ENCODE peak calls at places on chromosomes 1 and 21, in five cellular contexts. M is endothelial cell of umbilical vein, H is HL-60, X is kidney, Z is pancreas. D is an unnamed sample.

GRCh38 chr1:52365091-52365745 is 787 bp downstream of the CC2D1B start:
- DNase-seq in M (peak; percentile 69), H (no peak), X (peak; percentile 85), Z (no peak), D (peak; percentile 60)

GRCh38 chr1:53334781-53335180 is 6.9 kb upstream of the LRP8 start:
- DNase-seq in M (no peak), H (no peak), X (no peak), Z (no peak), D (no peak)

GRCh38 chr1:82838066-82838465 is 1037.3 kb downstream of the ADGRL2 start:
- DNase-seq in M (peak; percentile 63), H (no peak), X (no peak), Z (no peak), D (peak; percentile 29)

GRCh38 chr1:23198373-23198772 is 18.9 kb downstream of the HTR1D start:
- DNase-seq in M (peak; percentile 73), H (no peak), X (no peak), Z (no peak), D (peak; percentile 92)

GRCh38 chr1:193712356-193712755 is 525.9 kb upstream of the B3GALT2 start:
- DNase-seq in M (no peak), H (no peak), X (no peak), Z (no peak), D (no peak)

GRCh38 chr1:39657923-39658485 is 13.9 kb downstream of the NT5C1A start:
- DNase-seq in M (peak; percentile 37), H (peak; percentile 60), X (peak; percentile 81), Z (peak; percentile 90), D (peak; percentile 81)

GRCh38 chr1:101257500-101258325 is 20.9 kb downstream of the S1PR1 start:
- DNase-seq in M (no peak), H (peak; percentile 54), X (no peak), Z (no peak), D (no peak)

GRCh38 chr1:236313412-236313811 is 31.7 kb upstream of the ERO1B start:
- DNase-seq in M (no peak), H (no peak), X (no peak), Z (no peak), D (no peak)

GRCh38 chr1:25609921-25610320 is 6.7 kb upstream of the MAN1C1 start:
- DNase-seq in M (no peak), H (no peak), X (no peak), Z (no peak), D (peak; percentile 45)

GRCh38 chr1:16922885-16923431 is 1.2 kb downstream of the CROCC start:
- DNase-seq in M (no peak), H (no peak), X (peak; percentile 73), Z (peak; percentile 90), D (no peak)

GRCh38 chr1:80769351-80769750 is 1031.4 kb upstream of the ADGRL2 start:
- DNase-seq in M (no peak), H (no peak), X (no peak), Z (no peak), D (no peak)

GRCh38 chr1:100482167-100482566 is 55.8 kb upstream of the GPR88 start:
- DNase-seq in M (peak; percentile 6), H (no peak), X (no peak), Z (no peak), D (no peak)

GRCh38 chr1:229344139-229344538 is 1.3 kb upstream of the CCSAP start:
- DNase-seq in M (no peak), H (no peak), X (no peak), Z (no peak), D (no peak)

GRCh38 chr21:45041351-45041805 is 33.0 kb upstream of the ADARB1 start:
- DNase-seq in M (no peak), H (peak; percentile 74), X (peak; percentile 95), Z (peak; percentile 59), D (peak; percentile 85)

GRCh38 chr1:44507490-44508396 is 102.7 kb downstream of the RNF220 start:
- DNase-seq in M (no peak), H (no peak), X (no peak), Z (no peak), D (no peak)

GRCh38 chr1:160139840-160140239 is 11.6 kb upstream of the ATP1A4 start:
- DNase-seq in M (no peak), H (no peak), X (no peak), Z (no peak), D (no peak)

GRCh38 chr1:156677616-156678596 is 699 bp upstream of the NES start:
- DNase-seq in M (peak; percentile 83), H (no peak), X (no peak), Z (no peak), D (peak; percentile 88)

GRCh38 chr1:240619901-240620621 is 8.1 kb upstream of the GREM2 start:
- DNase-seq in M (no peak), H (no peak), X (no peak), Z (no peak), D (no peak)

GRCh38 chr1:2555634-2556276 is 416 bp upstream of the TNFRSF14 start:
- DNase-seq in M (peak; percentile 42), H (peak; percentile 82), X (peak; percentile 97), Z (peak; percentile 86), D (no peak)

GRCh38 chr1:58882322-58882951 is 98.6 kb upstream of the JUN start:
- DNase-seq in M (no peak), H (no peak), X (no peak), Z (no peak), D (no peak)

GRCh38 chr1:111378806-111379205 is 48.7 kb downstream of the OVGP1 start:
- DNase-seq in M (no peak), H (no peak), X (no peak), Z (no peak), D (no peak)
- H3K4me3 ChIP-seq in M (no peak overlapping the region), H (no peak overlapping the region), X (no peak overlapping the region), Z (no peak overlapping the region), D (no peak overlapping the region)

DNA sequence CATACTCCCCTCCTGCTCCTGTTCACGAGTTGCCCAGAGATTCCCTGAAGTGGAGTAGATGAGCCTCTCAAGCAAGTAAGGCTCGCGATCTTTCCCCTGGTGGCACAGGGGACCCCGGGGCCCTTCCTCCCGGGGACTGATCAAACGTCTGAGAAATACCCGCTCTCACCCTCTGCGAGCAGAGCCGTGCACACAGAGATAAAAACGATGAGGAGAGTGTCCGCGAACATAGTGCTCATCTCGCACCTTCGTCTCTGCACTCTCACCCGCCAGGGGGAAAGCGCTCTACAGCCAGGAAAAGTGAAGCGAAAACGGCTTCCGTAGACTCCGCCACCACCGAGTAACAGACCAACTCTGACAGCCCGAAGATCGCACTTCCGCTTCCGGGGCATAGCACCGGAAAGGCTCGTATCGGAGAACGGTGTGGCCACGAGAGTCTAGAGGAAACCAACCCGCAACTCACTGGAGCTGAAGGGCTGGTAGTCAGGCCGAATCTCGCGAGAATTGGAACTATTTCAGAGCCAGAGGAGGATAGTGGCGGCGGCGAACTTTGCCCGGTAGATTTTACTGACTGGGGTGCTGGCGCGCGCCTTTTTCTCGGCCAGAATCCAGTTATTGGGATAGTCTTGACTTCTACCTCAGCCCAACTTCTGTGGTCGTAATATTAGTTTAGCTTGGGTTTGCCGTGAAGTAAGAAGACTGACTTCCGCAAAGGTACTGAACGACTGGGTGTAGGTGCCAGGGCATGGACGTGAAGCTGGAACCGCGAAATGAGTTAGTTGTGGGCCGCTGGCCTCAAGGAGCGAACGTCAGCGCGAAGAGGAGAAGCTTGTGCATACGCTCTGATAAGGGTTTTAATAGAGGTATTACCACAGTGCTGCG is at the start of gene TMCO1:
- DNase-seq in M (peak; percentile 97), H (peak; percentile 89), X (peak; percentile 97), Z (peak; percentile 95), D (peak; percentile 99)
- TF ChIP-seq CTCF in M (peak; percentile 20), H (no peak), X (no peak), Z (no peak), D (peak; percentile 19)

GRCh38 chr1:212949771-212950170 is 570 bp upstream of the VASH2 start:
- DNase-seq in M (no peak), H (no peak), X (no peak), Z (no peak), D (no peak)
- H3K4me3 ChIP-seq in M (peak overlapping the region; percentile 48), H (no peak overlapping the region), X (peak overlapping the region; percentile 66), Z (peak overlapping the region; percentile 40), D (peak overlapping the region; percentile 57)

DNA sequence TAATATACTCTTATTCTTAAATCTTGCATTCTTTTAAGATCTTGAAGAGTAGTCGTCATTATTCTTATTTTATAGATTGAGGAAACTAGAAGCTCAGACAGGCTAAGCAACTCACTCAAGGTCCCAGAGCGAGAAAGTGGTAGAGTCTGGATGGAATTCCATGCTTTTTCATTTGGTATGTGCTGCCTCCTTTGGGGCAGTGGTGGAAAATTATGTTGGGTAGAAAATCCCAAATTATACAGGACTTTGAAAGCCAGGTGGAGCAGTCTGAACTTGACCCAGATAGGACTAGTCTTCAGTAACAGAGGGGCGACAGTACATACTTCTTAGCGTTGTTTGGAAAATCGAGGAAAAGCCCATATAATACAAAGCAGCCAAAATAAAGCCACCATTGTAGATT is 205.6 kb downstream of the ATG4C start:
- DNase-seq in M (no peak), H (no peak), X (no peak), Z (no peak), D (no peak)
- TF ChIP-seq CTCF in M (no peak), H (no peak), X (peak; percentile 33), Z (no peak), D (no peak)

GRCh38 chr1:96414598-96414997 is 307.0 kb upstream of the PTBP2 start:
- DNase-seq in M (no peak), H (no peak), X (peak; percentile 39), Z (no peak), D (no peak)

GRCh38 chr1:96416690-96417444 is 304.7 kb upstream of the PTBP2 start:
- DNase-seq in M (peak; percentile 12), H (no peak), X (no peak), Z (no peak), D (peak; percentile 33)

GRCh38 chr1:96411006-96411405 is 310.6 kb upstream of the PTBP2 start:
- DNase-seq in M (no peak), H (no peak), X (no peak), Z (no peak), D (no peak)

GRCh38 chr1:96418969-96419368 is 302.6 kb upstream of the PTBP2 start:
- DNase-seq in M (no peak), H (no peak), X (no peak), Z (no peak), D (no peak)

GRCh38 chr1:96416111-96416595 is 305.4 kb upstream of the PTBP2 start:
- DNase-seq in M (peak; percentile 93), H (no peak), X (no peak), Z (no peak), D (peak; percentile 99)
- H3K4me3 ChIP-seq in M (no peak overlapping the region), H (no peak overlapping the region), X (no peak overlapping the region), Z (no peak overlapping the region), D (no peak overlapping the region)

D was measured in fibroblast of pulmonary artery.